ENCODE peak calls at places on chromosomes 2 and 18, in seven cellular contexts. A, L, R, P, E, B and Q are unnamed samples.

GRCh38 chr18:27075828-27076227 is 109.3 kb downstream of the CHST9 start:
- DNase-seq in A (no peak), L (no peak), R (peak), P (no peak), E (no peak), B (no peak), Q (no peak)

GRCh38 chr2:74694281-74694680 is 40.2 kb downstream of the SEMA4F start:
- DNase-seq in A (no peak), L (no peak), R (no peak), P (no peak), E (no peak), B (no peak), Q (no peak)

GRCh38 chr2:47309952-47310800 is 92.8 kb upstream of the MSH2 start:
- DNase-seq in A (no peak), L (no peak), R (no peak), P (no peak), E (peak), B (peak), Q (peak)

GRCh38 chr2:109208071-109208950 is 79.3 kb downstream of the SH3RF3 start:
- DNase-seq in A (no peak), L (no peak), R (no peak), P (peak), E (no peak), B (no peak), Q (no peak)

GRCh38 chr2:18435425-18436037 is 124.9 kb downstream of the RDH14 start:
- DNase-seq in A (no peak), L (no peak), R (peak), P (peak), E (peak), B (peak), Q (no peak)

GRCh38 chr2:121387591-121388325 is 102.8 kb upstream of the TFCP2L1 start:
- DNase-seq in A (no peak), L (no peak), R (no peak), P (no peak), E (peak), B (no peak), Q (no peak)

GRCh38 chr2:224543939-224544338 is 41.2 kb downstream of the CUL3 start:
- DNase-seq in A (no peak), L (no peak), R (no peak), P (no peak), E (no peak), B (no peak), Q (no peak)

GRCh38 chr2:229050063-229050635 is 220.9 kb downstream of the PID1 start:
- DNase-seq in A (no peak), L (no peak), R (no peak), P (no peak), E (no peak), B (no peak), Q (no peak)

GRCh38 chr18:23949863-23950262 is 64.7 kb upstream of the TTC39C start:
- DNase-seq in A (no peak), L (no peak), R (no peak), P (no peak), E (no peak), B (no peak), Q (no peak)

GRCh38 chr2:120937736-120938131 is 202.1 kb downstream of the GLI2 start:
- DNase-seq in A (no peak), L (no peak), R (no peak), P (no peak), E (peak), B (no peak), Q (no peak)

GRCh38 chr18:28045176-28045810 is 131.6 kb downstream of the CDH2 start:
- DNase-seq in A (no peak), L (no peak), R (peak), P (no peak), E (peak), B (no peak), Q (no peak)

GRCh38 chr2:237662671-237663093 is 35.3 kb downstream of the LRRFIP1 start:
- DNase-seq in A (peak), L (peak), R (peak), P (peak), E (peak), B (peak), Q (no peak)

GRCh38 chr2:111251711-111252110 is 131.0 kb downstream of the BCL2L11 start:
- DNase-seq in A (no peak), L (no peak), R (no peak), P (no peak), E (no peak), B (no peak), Q (no peak)

GRCh38 chr18:41128545-41128944 is 826.5 kb upstream of the PIK3C3 start:
- DNase-seq in A (no peak), L (no peak), R (no peak), P (no peak), E (peak), B (no peak), Q (no peak)